ENCODE peak calls at places on chromosome 10, in nine cellular contexts. U is AG09309, G is H9, X is HFF-Myc, Q is omental fat pad, O is osteoblast, P is OCI-LY7, E is fibroblast of mammary gland, C is Panc1. M is an unnamed sample.

GRCh38 chr10:71094712-71095390 is 117.5 kb upstream of the UNC5B start:
- DNase-seq in Q (no peak), U (no peak), E (no peak), G (no peak), O (no peak), X (no peak), C (no peak), P (no peak), M (peak; percentile 4)

GRCh38 chr10:35890061-35890969 is 248.2 kb upstream of the FZD8 start:
- DNase-seq in C (no peak), O (peak; percentile 25), Q (no peak), P (no peak), G (no peak), U (no peak), E (no peak), X (no peak), M (peak; percentile 74)

GRCh38 chr10:13587367-13587766 is 602 bp downstream of the PRPF18 start:
- DNase-seq in P (peak; percentile 5), G (no peak), E (peak; percentile 5), Q (no peak), C (no peak), U (no peak), X (no peak), O (no peak), M (no peak)

GRCh38 chr10:23418051-23418681 is 20.7 kb upstream of the OTUD1 start:
- DNase-seq in G (no peak), E (no peak), Q (no peak), C (no peak), U (no peak), O (no peak), X (no peak), P (no peak), M (no peak)

GRCh38 chr10:6737758-6738463 is 157.8 kb upstream of the PRKCQ start:
- DNase-seq in X (no peak), O (no peak), C (no peak), P (no peak), E (peak; percentile 47), U (no peak), G (no peak), Q (no peak), M (peak; percentile 27)

GRCh38 chr10:109149666-109150350 is 773.5 kb downstream of the XPNPEP1 start:
- DNase-seq in X (no peak), Q (no peak), G (no peak), O (no peak), P (no peak), E (no peak), U (no peak), C (no peak), M (no peak)

GRCh38 chr10:12875100-12875499 is 126.4 kb downstream of the CCDC3 start:
- DNase-seq in O (no peak), C (no peak), Q (no peak), P (no peak), X (no peak), G (no peak), E (no peak), U (no peak), M (peak; percentile 30)

GRCh38 chr10:52314007-52314821 is at the start of gene DKK1:
- DNase-seq in U (peak; percentile 73), O (peak; percentile 90), P (no peak), X (no peak), Q (peak; percentile 33), G (peak; percentile 87), C (no peak), E (peak; percentile 74), M (peak; percentile 100)

GRCh38 chr10:72088879-72089585 is 681 bp upstream of the SPOCK2 start:
- DNase-seq in Q (no peak), U (no peak), O (peak; percentile 73), G (peak; percentile 57), C (no peak), P (no peak), X (no peak), E (no peak), M (no peak)

GRCh38 chr10:14658331-14659122 is 116.2 kb downstream of the FAM107B start:
- DNase-seq in P (peak; percentile 50), Q (no peak), G (no peak), C (peak; percentile 2), O (peak; percentile 47), X (peak; percentile 25), E (peak; percentile 83), U (peak; percentile 11), M (peak; percentile 84)

GRCh38 chr10:101571573-101571925 is 16.5 kb downstream of the POLL start:
- DNase-seq in O (no peak), E (no peak), C (no peak), P (no peak), G (no peak), X (no peak), U (no peak), Q (no peak), M (no peak)

GRCh38 chr10:290026-290725 is 154.9 kb downstream of the ZMYND11 start:
- DNase-seq in X (no peak), P (no peak), O (peak; percentile 85), C (no peak), Q (no peak), E (peak; percentile 89), U (peak; percentile 69), G (no peak), M (no peak)

GRCh38 chr10:50421026-50421719 is 169.9 kb upstream of the ASAH2 start:
- DNase-seq in P (peak; percentile 64), X (no peak), G (peak; percentile 55), U (no peak), E (peak; percentile 48), O (peak; percentile 72), C (peak; percentile 13), Q (no peak), M (peak; percentile 91)

GRCh38 chr10:119238577-119238976 is 31.2 kb downstream of the GRK5 start:
- DNase-seq in U (no peak), C (no peak), Q (no peak), X (no peak), G (no peak), E (peak; percentile 42), P (no peak), O (no peak), M (no peak)

GRCh38 chr10:101001225-101002035 is 1.8 kb downstream of the LZTS2 start:
- DNase-seq in X (no peak), O (peak; percentile 100), P (no peak), Q (peak; percentile 71), U (peak; percentile 57), G (no peak), C (no peak), E (peak; percentile 94), M (peak; percentile 54)

GRCh38 chr10:18594574-18595156 is 56.7 kb downstream of the NSUN6 start:
- DNase-seq in G (peak; percentile 61), P (no peak), C (no peak), U (no peak), O (peak; percentile 5), E (peak; percentile 11), X (no peak), Q (no peak), M (peak; percentile 27)
- TF ChIP-seq CTCF in G (peak; percentile 79), P (peak; percentile 61), C (peak; percentile 63), U (peak; percentile 28), O (peak; percentile 58), E (peak; percentile 35), X (peak; percentile 53), Q (no peak), M (peak; percentile 63)

GRCh38 chr10:112953075-112953501 is 3.0 kb downstream of the TCF7L2 start:
- DNase-seq in Q (no peak), G (no peak), C (no peak), X (no peak), P (no peak), E (no peak), U (no peak), O (peak; percentile 64), M (no peak)

GRCh38 chr10:112953760-112954159 is 3.7 kb downstream of the TCF7L2 start:
- DNase-seq in X (no peak), P (no peak), G (no peak), E (peak; percentile 77), O (peak; percentile 60), Q (no peak), U (no peak), C (no peak), M (peak; percentile 44)

GRCh38 chr10:112951349-112952281 is 1.6 kb downstream of the TCF7L2 start:
- DNase-seq in G (peak; percentile 61), Q (peak; percentile 60), E (peak; percentile 80), O (peak; percentile 94), X (no peak), C (no peak), U (no peak), P (peak; percentile 37), M (peak; percentile 55)

GRCh38 chr10:112950714-112951348 is 784 bp downstream of the TCF7L2 start:
- DNase-seq in P (peak; percentile 52), U (no peak), E (no peak), O (peak; percentile 73), G (no peak), X (no peak), Q (no peak), C (no peak), M (peak; percentile 34)

GRCh38 chr10:112952282-112952991 is 2.4 kb downstream of the TCF7L2 start:
- DNase-seq in E (no peak), U (no peak), X (no peak), C (no peak), P (no peak), G (no peak), Q (no peak), O (peak; percentile 51), M (no peak)
- TF ChIP-seq CTCF in E (no peak), U (no peak), X (no peak), C (no peak), P (no peak), G (no peak), Q (no peak), O (no peak), M (no peak)

GRCh38 chr10:33968983-33969382 is 634.5 kb upstream of the NRP1 start:
- DNase-seq in U (no peak), G (no peak), O (no peak), C (no peak), Q (no peak), X (no peak), P (no peak), E (no peak), M (no peak)
- TF ChIP-seq CTCF in U (no peak), G (no peak), O (no peak), C (no peak), Q (no peak), X (no peak), P (no peak), E (no peak), M (no peak)

GRCh38 chr10:124742418-124743187 is 1.6 kb downstream of the FAM53B start:
- DNase-seq in O (no peak), U (no peak), X (no peak), P (peak; percentile 79), Q (no peak), G (no peak), E (peak; percentile 38), C (no peak), M (peak; percentile 38)
- TF ChIP-seq CTCF in O (peak; percentile 30), U (peak; percentile 44), X (peak; percentile 35), P (peak; percentile 60), Q (no peak), G (peak; percentile 33), E (peak; percentile 27), C (peak; percentile 64), M (peak; percentile 38)